ENCODE peak calls at places on chromosome 18, in five cellular contexts. V is upper lobe of left lung, W is HepG2, B is K562, Q is GM12878. U is an unnamed sample.

GRCh38 chr18:54392621-54393023 is 34.9 kb downstream of the C18orf54 start:
- ATAC-seq in V (no peak), W (peak), B (peak), Q (peak), U (no peak)

GRCh38 chr18:8469793-8470192 is 139.4 kb upstream of the RAB12 start:
- ATAC-seq in V (no peak), W (no peak), B (no peak), Q (no peak), U (no peak)

GRCh38 chr18:35497006-35497333 is 790 bp downstream of the INO80C start:
- ATAC-seq in V (peak), W (peak), B (peak), Q (peak), U (peak)

GRCh38 chr18:48031011-48031480 is 100.6 kb upstream of the SMAD2 start:
- ATAC-seq in V (peak), W (peak), B (peak), Q (peak), U (peak)

GRCh38 chr18:40935423-40935822 is 1019.6 kb upstream of the PIK3C3 start:
- ATAC-seq in V (no peak), W (no peak), B (no peak), Q (peak), U (no peak)

GRCh38 chr18:79944126-79944731 is 7.2 kb downstream of the SLC66A2 start:
- ATAC-seq in V (no peak), W (no peak), B (peak), Q (peak), U (no peak)

GRCh38 chr18:55314615-55315237 is 273.3 kb downstream of the TCF4 start:
- ATAC-seq in V (no peak), W (no peak), B (no peak), Q (peak), U (no peak)

GRCh38 chr18:26624443-26624842 is 76.1 kb upstream of the KCTD1 start:
- ATAC-seq in V (no peak), W (no peak), B (no peak), Q (no peak), U (no peak)

GRCh38 chr18:68983126-68983525 is 185.2 kb downstream of the CCDC102B start:
- ATAC-seq in V (no peak), W (no peak), B (no peak), Q (no peak), U (no peak)

GRCh38 chr18:75107931-75108276 is 101.0 kb downstream of the PTGR3 start:
- ATAC-seq in V (no peak), W (no peak), B (no peak), Q (no peak), U (no peak)

GRCh38 chr18:10403675-10404074 is 50.8 kb upstream of the APCDD1 start:
- ATAC-seq in V (no peak), W (no peak), B (no peak), Q (no peak), U (no peak)

GRCh38 chr18:39732918-39733317 is 2167.3 kb upstream of the CELF4 start:
- ATAC-seq in V (no peak), W (peak), B (no peak), Q (no peak), U (no peak)

GRCh38 chr18:57175550-57175949 is 28.7 kb downstream of the BOD1L2 start:
- ATAC-seq in V (no peak), W (no peak), B (no peak), Q (no peak), U (no peak)

GRCh38 chr18:70295633-70296188 is 6.9 kb downstream of the SOCS6 start:
- ATAC-seq in V (no peak), W (peak), B (peak), Q (no peak), U (no peak)

GRCh38 chr18:74498712-74499629 is 2.8 kb downstream of the CNDP2 start:
- ATAC-seq in V (peak), W (no peak), B (peak), Q (peak), U (no peak)

GRCh38 chr18:45838302-45839070 is 13.0 kb downstream of the SIGLEC15 start:
- ATAC-seq in V (no peak), W (no peak), B (no peak), Q (no peak), U (peak)

GRCh38 chr18:64244571-64244970 is 95.7 kb upstream of the LINC00305 start:
- ATAC-seq in V (no peak), W (no peak), B (no peak), Q (peak), U (no peak)

GRCh38 chr18:267688-268552 is at the start of gene THOC1:
- ATAC-seq in V (peak), W (peak), B (peak), Q (peak), U (peak)
- TF ChIP-seq POLR2AphosphoS5 in V (peak), W (peak), B (peak), Q (peak), U (peak)

GRCh38 chr18:50649821-50650220 is 89.9 kb downstream of the MAPK4 start:
- ATAC-seq in V (peak), W (no peak), B (no peak), Q (no peak), U (peak)

GRCh38 chr18:50644146-50644545 is 84.3 kb downstream of the MAPK4 start:
- ATAC-seq in V (no peak), W (no peak), B (no peak), Q (no peak), U (no peak)

GRCh38 chr18:50644807-50645206 is 84.9 kb downstream of the MAPK4 start:
- ATAC-seq in V (no peak), W (peak), B (peak), Q (peak), U (no peak)

GRCh38 chr18:50647792-50648191 is 87.9 kb downstream of the MAPK4 start:
- ATAC-seq in V (no peak), W (no peak), B (no peak), Q (no peak), U (no peak)

GRCh38 chr18:50647237-50647636 is 87.3 kb downstream of the MAPK4 start:
- ATAC-seq in V (no peak), W (no peak), B (no peak), Q (no peak), U (no peak)
- TF ChIP-seq EP300 in V (no peak), W (no peak), B (no peak), Q (no peak), U (no peak)

GRCh38 chr18:23953984-23954383 is 60.6 kb upstream of the TTC39C start:
- ATAC-seq in V (no peak), W (no peak), B (no peak), Q (no peak), U (no peak)

GRCh38 chr18:23950644-23951043 is 63.9 kb upstream of the TTC39C start:
- ATAC-seq in V (no peak), W (no peak), B (no peak), Q (no peak), U (no peak)

GRCh38 chr18:23945416-23946079 is 69.0 kb upstream of the TTC39C start:
- ATAC-seq in V (no peak), W (no peak), B (no peak), Q (peak), U (no peak)

GRCh38 chr18:23951206-23951605 is 63.3 kb upstream of the TTC39C start:
- ATAC-seq in V (no peak), W (no peak), B (no peak), Q (no peak), U (no peak)

DNA sequence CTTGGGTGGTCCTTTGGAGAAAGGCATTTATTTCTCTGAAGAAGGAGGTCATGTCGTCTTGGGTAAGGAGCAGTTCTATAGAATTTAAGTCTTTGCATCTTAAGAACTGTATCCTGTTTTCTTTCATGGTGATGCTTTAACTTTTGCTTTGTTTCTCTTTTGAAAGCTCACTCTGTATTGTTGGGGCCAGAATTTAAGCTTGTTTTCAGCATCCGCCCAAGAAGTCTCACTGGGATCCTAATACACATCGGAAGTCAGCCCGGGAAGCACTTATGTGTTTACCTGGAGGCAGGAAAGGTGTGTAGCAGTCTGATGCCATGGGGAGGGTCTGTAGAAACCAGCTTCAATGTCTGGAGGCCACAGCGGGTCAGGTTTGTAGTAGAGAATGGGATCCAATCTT is 64.7 kb upstream of the TTC39C start:
- ATAC-seq in V (no peak), W (no peak), B (no peak), Q (no peak), U (no peak)
- TF ChIP-seq POLR2AphosphoS5 in V (no peak), W (no peak), B (no peak), Q (no peak), U (no peak)

GRCh38 chr18:43248610-43249249 is 28.6 kb downstream of the SYT4 start:
- ATAC-seq in V (no peak), W (no peak), B (no peak), Q (no peak), U (no peak)
- TF ChIP-seq EP300 in V (no peak), W (no peak), B (no peak), Q (no peak), U (no peak)

DNA sequence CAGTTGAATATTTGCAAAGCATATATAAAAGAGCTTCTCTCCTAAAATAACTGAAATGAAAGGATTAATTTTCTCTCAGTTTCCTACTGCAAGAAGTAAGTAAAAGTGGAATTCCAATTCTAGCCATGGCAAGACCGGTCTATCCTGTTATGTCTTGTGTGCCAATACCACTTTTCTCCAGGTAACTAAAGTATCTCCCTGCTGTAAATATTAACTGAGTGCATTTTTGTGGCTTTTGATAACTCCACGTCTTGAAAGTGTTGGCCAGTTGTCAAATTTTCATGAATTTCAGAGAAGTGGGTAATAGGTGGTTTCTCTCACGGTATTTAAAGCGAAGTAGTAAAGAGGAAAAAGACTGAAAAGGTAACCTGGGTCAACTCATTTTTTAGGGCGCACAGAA is 225.9 kb downstream of the NEDD4L start:
- ATAC-seq in V (peak), W (no peak), B (no peak), Q (no peak), U (no peak)
- TF ChIP-seq POLR2AphosphoS5 in V (no peak), W (no peak), B (no peak), Q (no peak), U (no peak)

DNA sequence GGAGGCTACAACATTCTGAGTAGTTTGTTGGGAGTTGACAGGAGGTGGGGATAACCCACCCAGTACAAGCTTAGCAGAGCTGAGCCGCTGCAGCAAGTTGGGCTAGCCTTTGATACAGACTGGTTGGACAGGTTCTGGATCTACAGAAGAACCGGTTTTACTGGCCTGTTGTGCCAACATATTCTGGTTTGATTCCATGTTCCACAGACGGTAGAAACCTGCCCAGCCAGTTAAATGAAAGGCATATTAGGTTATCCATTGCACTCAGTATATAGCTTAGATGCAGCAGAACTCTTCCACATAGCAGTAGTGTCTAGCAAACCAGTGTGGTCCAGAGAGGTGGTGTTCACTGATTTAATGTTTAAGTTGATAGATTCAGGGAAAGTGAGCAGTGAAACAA is 19.3 kb upstream of the RBBP8 start:
- ATAC-seq in V (peak), W (no peak), B (no peak), Q (no peak), U (no peak)
- TF ChIP-seq EP300 in V (no peak), W (no peak), B (no peak), Q (no peak), U (no peak)

GRCh38 chr18:23143059-23143831 is 8.0 kb downstream of the CABLES1 start:
- ATAC-seq in V (peak), W (no peak), B (peak), Q (peak), U (peak)
- TF ChIP-seq POLR2AphosphoS5 in V (peak), W (no peak), B (no peak), Q (no peak), U (no peak)

DNA sequence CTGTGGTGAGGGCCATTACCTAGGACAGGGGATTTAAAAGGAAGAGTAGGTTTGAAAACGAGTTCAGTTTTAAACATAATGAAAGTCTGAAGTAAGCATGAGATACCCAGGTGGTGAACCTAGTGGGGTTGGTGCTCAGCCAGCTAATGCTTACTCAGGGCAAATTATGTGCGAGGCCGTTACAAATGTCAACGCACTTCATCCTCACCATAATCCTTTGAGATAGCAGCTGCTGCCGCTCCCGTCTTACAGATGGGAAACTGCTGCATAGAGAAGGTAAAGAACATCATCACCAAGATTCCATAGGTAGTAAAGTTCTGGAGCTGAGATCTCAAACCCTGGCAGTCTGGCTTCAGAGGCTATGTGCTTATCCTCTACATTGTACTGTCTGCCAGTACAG is 209.0 kb downstream of the DYM start:
- ATAC-seq in V (no peak), W (no peak), B (no peak), Q (no peak), U (no peak)
- TF ChIP-seq EP300 in V (no peak), W (no peak), B (no peak), Q (no peak), U (no peak)